ENCODE peak calls at places on chromosomes 7 and 10, in seven cellular contexts. T is left lobe of liver, Q is psoas muscle, Z is colonic mucosa, V is frontal cortex, G is choroid plexus epithelial cell, F is skeletal muscle cell. H is an unnamed sample.

GRCh38 chr7:101854084-101854865 is 36.8 kb downstream of the CUX1 start:
- DNase-seq in V (no peak), Z (no peak), Q (no peak), G (no peak), F (no peak), T (no peak), H (peak)

GRCh38 chr10:17236468-17236886 is 8.4 kb downstream of the VIM start:
- DNase-seq in F (no peak), Z (no peak), G (no peak), T (no peak), V (no peak), Q (no peak), H (no peak)

GRCh38 chr7:137169282-137169698 is 174.2 kb downstream of the PTN start:
- DNase-seq in G (peak), F (peak), V (peak), Q (peak), Z (peak), T (peak), H (peak)

GRCh38 chr10:96410296-96410695 is 51.5 kb upstream of the OPALIN start:
- DNase-seq in Z (no peak), Q (no peak), F (no peak), T (no peak), G (no peak), V (no peak), H (no peak)

GRCh38 chr10:132133449-132134291 is 53.1 kb upstream of the DPYSL4 start:
- DNase-seq in G (no peak), Q (peak), V (no peak), T (no peak), F (no peak), Z (no peak), H (no peak)

GRCh38 chr7:85695041-85695990 is 508.5 kb upstream of the SEMA3D start:
- DNase-seq in T (no peak), Z (no peak), V (no peak), F (peak), Q (no peak), G (peak), H (no peak)

GRCh38 chr7:45651056-45651444 is 76.9 kb downstream of the ADCY1 start:
- DNase-seq in T (no peak), Q (no peak), F (no peak), Z (no peak), V (no peak), G (no peak), H (no peak)

GRCh38 chr7:127600885-127601284 is 7.3 kb downstream of the FSCN3 start:
- DNase-seq in Q (no peak), V (no peak), F (no peak), G (no peak), T (no peak), Z (no peak), H (no peak)

GRCh38 chr10:93413252-93413689 is 68.9 kb downstream of the MYOF start:
- DNase-seq in F (no peak), Z (no peak), G (peak), V (no peak), T (no peak), Q (no peak), H (no peak)

GRCh38 chr10:87974769-87975168 is 111.3 kb downstream of the PTEN start:
- DNase-seq in G (no peak), F (no peak), T (no peak), Z (no peak), Q (no peak), V (no peak), H (no peak)

GRCh38 chr10:120552262-120552661 is 95.2 kb downstream of the PLPP4 start:
- DNase-seq in T (no peak), F (no peak), Z (no peak), Q (no peak), V (no peak), G (no peak), H (no peak)

H was measured in MM.1S.